ENCODE peak calls at places on chromosomes 3 and 15, in five cellular contexts. S is BE2C, A is spleen, L is Panc1, M is pancreas. Z is an unnamed sample. For H3K36me3, the result is how much of the 10 kb centered on the place peaks cover.

GRCh38 chr3:32296251-32297204 is 58.0 kb downstream of the CMTM8 start:
- DNase-seq in S (peak), A (peak), L (peak), M (peak), Z (peak)

GRCh38 chr3:137163241-137163916 is 205.6 kb downstream of the IL20RB start:
- DNase-seq in S (no peak), A (no peak), L (no peak), M (no peak), Z (no peak)

GRCh38 chr3:188687389-188687788 is 484.4 kb upstream of the TPRG1 start:
- DNase-seq in S (no peak), A (no peak), L (no peak), M (no peak), Z (no peak)

GRCh38 chr3:112770026-112770626 is 76.5 kb downstream of the CD200R1L start:
- DNase-seq in S (peak), A (no peak), L (no peak), M (no peak), Z (peak)

GRCh38 chr3:116614795-116615362 is 94.7 kb upstream of the TUSC7 start:
- DNase-seq in S (no peak), A (no peak), L (no peak), M (no peak), Z (no peak)

GRCh38 chr3:148708409-148708808 is 10.7 kb downstream of the AGTR1 start:
- DNase-seq in S (no peak), A (no peak), L (no peak), M (no peak), Z (no peak)

GRCh38 chr3:73602171-73602570 is 22.6 kb downstream of the PDZRN3 start:
- DNase-seq in S (no peak), A (no peak), L (no peak), M (no peak), Z (peak)

GRCh38 chr3:100480111-100480510 is 12.3 kb upstream of the TMEM45A start:
- DNase-seq in S (no peak), A (no peak), L (no peak), M (no peak), Z (no peak)

GRCh38 chr15:66187271-66187670 is 66.3 kb downstream of the MEGF11 start:
- DNase-seq in S (no peak), A (peak), L (no peak), M (no peak), Z (no peak)

GRCh38 chr3:107367353-107367752 is 9.9 kb upstream of the CCDC54 start:
- DNase-seq in S (no peak), A (no peak), L (no peak), M (no peak), Z (no peak)

GRCh38 chr3:89114841-89115223 is 7.4 kb downstream of the EPHA3 start:
- DNase-seq in S (no peak), A (no peak), L (no peak), M (no peak), Z (no peak)

GRCh38 chr3:126837773-126838172 is 133.7 kb downstream of the CHCHD6 start:
- DNase-seq in S (no peak), A (no peak), L (no peak), M (no peak), Z (no peak)

GRCh38 chr3:134027631-134028030 is 2.1 kb downstream of the SLCO2A1 start:
- DNase-seq in S (no peak), A (no peak), L (no peak), M (no peak), Z (no peak)

GRCh38 chr3:5251196-5251583 is 63.7 kb downstream of the EDEM1 start:
- DNase-seq in S (no peak), A (no peak), L (no peak), M (no peak), Z (no peak)

GRCh38 chr3:120743556-120744195 is 1.1 kb downstream of the GTF2E1 start:
- DNase-seq in S (no peak), A (no peak), L (no peak), M (no peak), Z (no peak)

GRCh38 chr3:43893721-43894120 is 203.0 kb downstream of the ABHD5 start:
- DNase-seq in S (no peak), A (no peak), L (no peak), M (no peak), Z (no peak)

GRCh38 chr3:45929042-45929679 is 14.1 kb upstream of the CXCR6 start:
- DNase-seq in S (peak), A (peak), L (peak), M (no peak), Z (no peak)

GRCh38 chr3:194382196-194382891 is 12.8 kb upstream of the LRRC15 start:
- DNase-seq in S (no peak), A (peak), L (no peak), M (no peak), Z (no peak)

DNA sequence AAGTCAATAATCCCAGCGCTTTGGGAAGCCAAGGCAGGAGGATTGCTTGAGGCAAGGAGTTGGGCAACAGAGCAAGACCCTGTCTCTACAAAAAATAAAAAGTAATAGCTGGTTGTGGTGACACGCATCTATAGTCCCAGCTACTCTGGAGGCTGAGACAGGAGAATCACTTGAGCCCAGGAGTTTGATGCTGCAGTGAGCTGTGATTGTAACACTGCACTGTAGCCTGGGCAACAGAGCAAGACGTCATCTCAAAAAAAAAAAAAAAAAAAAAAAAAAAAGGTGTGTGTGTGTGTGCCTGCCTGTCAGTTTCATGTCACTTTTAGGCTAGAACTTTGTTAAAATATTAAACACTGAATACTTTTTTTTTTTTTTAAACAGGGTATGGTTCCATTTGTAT is 28.4 kb downstream of the DNAJC19 start:
- DNase-seq in S (no peak), A (no peak), L (no peak), M (no peak), Z (no peak)
- H3K36me3 ChIP-seq in S (half or more), A (half or more), L (half or more), M (under half), Z (half or more)

DNA sequence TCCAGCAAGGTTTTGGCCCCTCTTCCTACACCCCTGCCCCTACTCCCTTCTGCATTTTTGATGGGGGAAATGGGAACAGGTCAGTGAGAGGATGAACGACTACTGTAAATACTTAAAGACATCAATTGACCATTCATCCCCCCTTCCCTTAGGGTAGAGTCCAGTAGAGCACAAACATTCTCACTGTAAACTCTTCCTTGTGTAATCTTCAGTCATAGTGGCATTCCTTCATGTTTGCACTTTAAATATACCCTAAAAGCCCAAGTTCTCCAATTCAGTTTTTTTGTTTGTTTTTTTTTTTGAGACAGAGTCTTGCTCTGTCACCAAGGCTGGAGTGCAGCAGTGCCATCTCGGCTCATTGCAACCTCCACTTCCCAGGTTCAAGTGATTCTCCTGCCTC is 92.4 kb downstream of the SUCLG2 start:
- DNase-seq in S (no peak), A (no peak), L (no peak), M (no peak), Z (no peak)
- H3K4me3 ChIP-seq in S (no peak), A (no peak), L (no peak), M (no peak), Z (no peak)

GRCh38 chr15:74131618-74132191 is 1.3 kb downstream of the ISLR2 start:
- DNase-seq in S (no peak), A (no peak), L (no peak), M (no peak), Z (no peak)

GRCh38 chr15:74132681-74133070 is 2.3 kb downstream of the ISLR2 start:
- DNase-seq in S (no peak), A (no peak), L (no peak), M (no peak), Z (no peak)

GRCh38 chr15:74134387-74135027 is 4.1 kb downstream of the ISLR2 start:
- DNase-seq in S (no peak), A (no peak), L (no peak), M (peak), Z (no peak)

GRCh38 chr15:74133703-74134386 is 3.5 kb downstream of the ISLR2 start:
- DNase-seq in S (no peak), A (no peak), L (no peak), M (no peak), Z (no peak)

DNA sequence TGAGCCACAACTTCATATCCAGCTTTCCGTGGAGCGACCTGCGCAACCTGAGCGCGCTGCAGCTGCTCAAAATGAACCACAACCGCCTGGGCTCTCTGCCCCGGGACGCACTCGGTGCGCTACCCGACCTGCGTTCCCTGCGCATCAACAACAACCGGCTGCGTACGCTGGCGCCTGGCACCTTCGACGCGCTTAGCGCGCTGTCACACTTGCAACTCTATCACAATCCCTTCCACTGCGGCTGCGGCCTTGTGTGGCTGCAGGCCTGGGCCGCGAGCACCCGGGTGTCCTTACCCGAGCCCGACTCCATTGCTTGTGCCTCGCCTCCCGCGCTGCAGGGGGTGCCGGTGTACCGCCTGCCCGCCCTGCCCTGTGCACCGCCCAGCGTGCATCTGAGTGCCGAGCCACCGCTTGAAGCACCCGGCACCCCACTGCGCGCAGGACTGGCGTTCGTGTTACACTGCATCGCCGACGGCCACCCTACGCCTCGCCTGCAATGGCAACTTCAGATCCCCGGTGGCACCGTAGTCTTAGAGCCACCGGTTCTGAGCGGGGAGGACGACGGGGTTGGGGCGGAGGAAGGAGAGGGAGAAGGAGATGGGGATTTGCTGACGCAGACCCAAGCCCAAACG is 2.8 kb downstream of the ISLR2 start:
- DNase-seq in S (no peak), A (no peak), L (no peak), M (no peak), Z (no peak)
- TF ChIP-seq CTCF in S (no peak), A (no peak), L (no peak), M (no peak), Z (no peak)

GRCh38 chr3:109334572-109334971 is 2.8 kb downstream of the DPPA4 start:
- DNase-seq in S (no peak), A (no peak), L (no peak), M (no peak), Z (no peak)

GRCh38 chr3:109325657-109326056 is 9.3 kb upstream of the DPPA2 start:
- DNase-seq in S (no peak), A (no peak), L (no peak), M (no peak), Z (no peak)

GRCh38 chr3:109331692-109332091 is 5.7 kb downstream of the DPPA4 start:
- DNase-seq in S (no peak), A (no peak), L (no peak), M (no peak), Z (no peak)

GRCh38 chr3:109328202-109328601 is 9.1 kb downstream of the DPPA4 start:
- DNase-seq in S (no peak), A (no peak), L (no peak), M (no peak), Z (no peak)

DNA sequence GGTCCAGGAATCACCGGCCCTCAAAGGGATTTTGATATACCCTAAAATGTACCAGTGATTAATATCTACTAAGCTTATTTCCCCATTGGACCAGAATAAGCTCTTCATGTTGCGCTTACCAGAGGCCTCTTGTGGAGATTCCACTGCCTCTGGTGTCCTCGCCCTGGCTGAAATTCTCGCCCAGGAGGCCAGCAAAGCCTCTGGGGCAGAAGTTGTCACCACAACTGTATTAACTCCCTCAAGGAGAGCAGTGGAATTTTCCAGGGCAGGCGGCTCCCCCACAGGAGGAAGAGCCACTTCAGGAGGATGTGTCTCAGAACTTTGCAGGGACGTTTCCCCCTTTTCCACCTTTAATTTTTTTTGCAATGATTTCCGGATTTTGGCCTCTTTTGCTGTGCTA is 6.9 kb downstream of the DPPA4 start:
- DNase-seq in S (no peak), A (no peak), L (no peak), M (no peak), Z (no peak)
- H3K36me3 ChIP-seq in S (under half), A (under half), L (under half), M (under half), Z (under half)

GRCh38 chr3:169666501-169667379 is 3.2 kb upstream of the MECOM start:
- DNase-seq in S (no peak), A (no peak), L (no peak), M (peak), Z (no peak)

GRCh38 chr3:169667380-169667671 is 3.8 kb upstream of the MECOM start:
- DNase-seq in S (no peak), A (no peak), L (no peak), M (no peak), Z (no peak)

GRCh38 chr3:169664034-169664820 is 715 bp upstream of the MECOM start:
- DNase-seq in S (no peak), A (peak), L (no peak), M (peak), Z (no peak)

GRCh38 chr3:169666079-169666436 is 2.5 kb upstream of the MECOM start:
- DNase-seq in S (no peak), A (no peak), L (no peak), M (no peak), Z (no peak)

GRCh38 chr3:169665264-169666078 is 2.0 kb upstream of the MECOM start:
- DNase-seq in S (no peak), A (no peak), L (no peak), M (no peak), Z (no peak)
- H3K4me3 ChIP-seq in S (no peak), A (no peak), L (no peak), M (no peak), Z (no peak)

DNA sequence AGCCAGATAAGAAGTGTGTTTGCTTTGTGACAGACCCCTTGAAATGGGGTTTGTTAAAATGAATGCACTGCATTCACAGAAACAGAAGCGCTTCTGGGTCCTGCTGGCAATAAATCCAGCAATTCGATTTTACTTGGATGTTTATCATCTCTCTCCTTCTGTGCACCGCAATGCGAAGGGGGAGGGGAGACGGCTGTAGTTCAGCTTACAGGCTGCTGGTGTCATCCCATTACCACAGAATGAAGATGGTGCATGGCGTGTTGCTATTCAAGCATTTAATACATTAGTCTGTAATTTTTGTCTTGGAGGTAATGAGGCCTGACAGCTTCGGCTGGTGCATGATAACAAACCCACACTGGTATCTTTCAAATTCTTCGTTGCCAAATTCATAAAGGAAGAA is 418.1 kb downstream of the OTOL1 start:
- DNase-seq in S (peak), A (no peak), L (peak), M (no peak), Z (peak)
- TF ChIP-seq CTCF in S (peak), A (no peak), L (peak), M (no peak), Z (peak)

DNA sequence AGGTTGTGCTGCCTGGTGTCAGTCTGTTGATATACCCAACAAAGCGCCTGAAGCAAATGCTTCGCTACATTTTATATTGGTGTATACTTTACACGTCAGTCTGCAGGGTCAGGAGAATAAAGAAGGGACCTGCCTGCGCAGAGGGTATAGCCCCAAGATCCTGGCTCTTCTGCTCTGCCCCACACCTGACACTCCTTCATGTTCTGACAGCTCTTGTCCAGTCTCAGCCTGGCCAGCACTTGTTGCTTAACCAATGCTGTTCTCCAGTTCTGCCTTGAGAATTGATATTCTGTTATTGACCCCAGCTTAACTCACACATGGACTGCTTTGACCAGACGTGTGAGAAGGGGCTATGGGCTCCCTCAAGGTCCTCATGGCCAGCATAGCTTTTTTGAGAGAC is 35.8 kb upstream of the BSN start:
- DNase-seq in S (no peak), A (no peak), L (no peak), M (no peak), Z (no peak)
- H3K36me3 ChIP-seq in S (under half), A (under half), L (under half), M (under half), Z (under half)

GRCh38 chr3:53747559-53747958 is 98.7 kb downstream of the CHDH start:
- DNase-seq in S (no peak), A (no peak), L (no peak), M (no peak), Z (no peak)

GRCh38 chr3:53749428-53749827 is 96.8 kb downstream of the CHDH start:
- DNase-seq in S (no peak), A (peak), L (no peak), M (no peak), Z (no peak)

GRCh38 chr3:53744351-53744750 is 101.9 kb downstream of the CHDH start:
- DNase-seq in S (no peak), A (no peak), L (no peak), M (no peak), Z (no peak)

GRCh38 chr3:53750253-53751210 is 95.7 kb downstream of the CHDH start:
- DNase-seq in S (no peak), A (peak), L (no peak), M (no peak), Z (peak)

GRCh38 chr3:53748512-53749271 is 97.5 kb downstream of the CHDH start:
- DNase-seq in S (no peak), A (peak), L (no peak), M (no peak), Z (no peak)
- H3K4me3 ChIP-seq in S (no peak), A (no peak), L (no peak), M (no peak), Z (no peak)

Z was measured in left ventricle myocardium inferior.